ENCODE peak calls at places on chromosomes 11 and 22, in four cellular contexts. Q, R, A and V are unnamed samples.
A peak's percentile ranks its signal among the peaks of the same experiment; 100 is the strongest.

GRCh38 chr11:115624065-115624464 is 119.8 kb upstream of the CADM1 start:
- DNase-seq in Q (no peak), R (no peak), A (no peak), V (no peak)

GRCh38 chr11:118109231-118109630 is 22.5 kb upstream of the SMIM35 start:
- DNase-seq in Q (no peak), R (no peak), A (no peak), V (no peak)

GRCh38 chr22:43553451-43554258 is 141.8 kb downstream of the MPPED1 start:
- DNase-seq in Q (no peak), R (no peak), A (no peak), V (peak; percentile 33)

GRCh38 chr11:110376711-110377324 is 52.9 kb upstream of the FDX1 start:
- DNase-seq in Q (peak; percentile 22), R (peak; percentile 52), A (peak; percentile 67), V (no peak)

GRCh38 chr11:118625976-118626375 is 18.6 kb downstream of the PHLDB1 start:
- DNase-seq in Q (no peak), R (peak; percentile 51), A (peak; percentile 83), V (no peak)

GRCh38 chr11:94639901-94640721 is 72.9 kb downstream of the PIWIL4 start:
- DNase-seq in Q (no peak), R (peak; percentile 65), A (no peak), V (no peak)

GRCh38 chr11:65851811-65852507 is 6.0 kb downstream of the CFL1 start:
- DNase-seq in Q (no peak), R (no peak), A (peak; percentile 27), V (no peak)

GRCh38 chr11:92393218-92393617 is 168.6 kb downstream of the FAT3 start:
- DNase-seq in Q (no peak), R (no peak), A (peak; percentile 22), V (no peak)

GRCh38 chr11:117186431-117186761 is 7.9 kb downstream of the SIDT2 start:
- DNase-seq in Q (no peak), R (no peak), A (no peak), V (no peak)

GRCh38 chr11:126815111-126815510 is 185.5 kb downstream of the KIRREL3 start:
- DNase-seq in Q (no peak), R (no peak), A (no peak), V (no peak)

GRCh38 chr22:37967147-37967546 is 13.6 kb downstream of the POLR2F start:
- DNase-seq in Q (no peak), R (no peak), A (no peak), V (no peak)

GRCh38 chr11:114201219-114201618 is 95.0 kb upstream of the NNMT start:
- DNase-seq in Q (no peak), R (no peak), A (no peak), V (no peak)

GRCh38 chr11:70727899-70728620 is 329.7 kb downstream of the CTTN start:
- DNase-seq in Q (no peak), R (no peak), A (no peak), V (no peak)
- TF ChIP-seq TEAD4 in Q (no peak), R (no peak), A (no peak), V (no peak)

DNA sequence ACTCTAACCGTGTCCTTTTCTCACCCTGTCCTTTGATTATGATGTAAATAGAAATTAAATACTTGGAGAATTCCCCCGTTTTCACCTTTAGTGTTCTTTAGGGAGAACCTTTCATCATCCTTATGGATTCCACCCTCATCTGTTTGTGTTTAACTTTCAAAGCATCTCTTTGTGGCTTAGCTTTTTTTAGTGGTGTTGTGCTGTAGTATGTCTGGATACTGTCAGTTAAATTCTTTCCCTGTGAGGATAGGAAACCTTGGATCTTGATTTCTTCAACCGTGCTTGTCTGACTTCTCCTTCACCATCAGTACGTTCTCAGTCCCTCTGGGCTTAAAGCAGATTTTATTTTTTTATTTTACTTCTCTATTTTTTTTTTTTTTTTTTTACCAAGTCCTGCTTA is 48.6 kb downstream of the PPP6R3 start:
- DNase-seq in Q (no peak), R (no peak), A (peak; percentile 24), V (no peak)
- TF ChIP-seq TEAD4 in Q (no peak), R (no peak), A (no peak), V (no peak)

GRCh38 chr11:62269654-62270278 is at the start of gene SCGB2A2:
- DNase-seq in Q (no peak), R (peak; percentile 28), A (no peak), V (no peak)
- TF ChIP-seq TEAD4 in Q (no peak), R (no peak), A (no peak), V (no peak)

GRCh38 chr22:24514241-24515024 is 19.3 kb downstream of the UPB1 start:
- DNase-seq in Q (no peak), R (no peak), A (no peak), V (no peak)

GRCh38 chr22:24513706-24514240 is 18.6 kb downstream of the UPB1 start:
- DNase-seq in Q (no peak), R (no peak), A (no peak), V (no peak)

GRCh38 chr22:24517446-24517845 is 22.3 kb downstream of the UPB1 start:
- DNase-seq in Q (no peak), R (no peak), A (no peak), V (no peak)

GRCh38 chr22:24516301-24516737 is 21.2 kb downstream of the UPB1 start:
- DNase-seq in Q (no peak), R (no peak), A (no peak), V (no peak)

GRCh38 chr22:24515025-24515338 is 19.9 kb downstream of the UPB1 start:
- DNase-seq in Q (no peak), R (no peak), A (no peak), V (no peak)
- TF ChIP-seq TEAD4 in Q (no peak), R (no peak), A (no peak), V (no peak)

DNA sequence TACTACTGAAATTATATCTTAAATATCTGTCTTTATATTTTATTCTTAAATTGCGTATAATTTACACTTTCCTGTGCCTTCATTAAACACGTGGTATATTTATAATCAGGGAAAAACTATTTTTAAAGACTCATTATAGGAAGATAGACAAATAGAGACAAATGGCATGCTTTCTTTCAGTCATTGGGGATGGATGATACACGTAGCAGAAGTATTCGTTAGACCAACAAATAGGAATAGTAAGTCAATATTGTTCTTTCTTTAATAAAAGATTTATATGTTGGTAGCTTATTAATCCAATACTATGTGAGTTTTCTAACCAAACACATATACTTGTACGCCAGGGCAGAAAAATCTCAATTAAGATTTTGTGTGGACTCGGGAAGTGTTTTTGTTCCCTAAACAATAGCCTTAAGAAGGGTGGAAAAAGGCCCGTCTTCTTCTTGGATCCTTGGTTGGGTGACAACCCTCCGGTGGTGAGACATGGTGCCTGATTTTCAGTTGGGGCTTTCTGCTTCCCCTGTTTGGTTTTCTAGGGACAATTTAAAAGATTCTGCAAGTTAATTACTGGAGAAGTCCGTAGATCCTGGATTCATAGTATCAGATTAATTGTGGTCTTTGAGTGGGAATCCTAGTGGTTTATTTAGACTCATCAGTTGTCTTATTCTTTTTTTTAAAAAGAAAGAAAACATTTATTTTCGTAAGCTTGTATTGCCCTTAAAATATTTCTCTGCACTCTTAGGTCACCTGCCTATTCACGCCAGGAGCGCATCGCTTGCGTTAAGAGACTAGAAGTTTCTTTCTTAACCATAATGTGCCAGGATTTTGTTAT is 83.5 kb upstream of the WNT7B start:
- DNase-seq in Q (peak; percentile 3), R (no peak), A (no peak), V (no peak)
- TF ChIP-seq TEAD4 in Q (no peak), R (no peak), A (no peak), V (no peak)

GRCh38 chr22:48081281-48081680 is 1318.8 kb downstream of the TBC1D22A start:
- DNase-seq in Q (no peak), R (no peak), A (no peak), V (no peak)

GRCh38 chr22:48084041-48084748 is 1321.7 kb downstream of the TBC1D22A start:
- DNase-seq in Q (no peak), R (no peak), A (no peak), V (no peak)

GRCh38 chr22:48082284-48082683 is 1319.8 kb downstream of the TBC1D22A start:
- DNase-seq in Q (no peak), R (no peak), A (no peak), V (no peak)

GRCh38 chr22:48084749-48085090 is 1322.3 kb downstream of the TBC1D22A start:
- DNase-seq in Q (no peak), R (no peak), A (no peak), V (no peak)

DNA sequence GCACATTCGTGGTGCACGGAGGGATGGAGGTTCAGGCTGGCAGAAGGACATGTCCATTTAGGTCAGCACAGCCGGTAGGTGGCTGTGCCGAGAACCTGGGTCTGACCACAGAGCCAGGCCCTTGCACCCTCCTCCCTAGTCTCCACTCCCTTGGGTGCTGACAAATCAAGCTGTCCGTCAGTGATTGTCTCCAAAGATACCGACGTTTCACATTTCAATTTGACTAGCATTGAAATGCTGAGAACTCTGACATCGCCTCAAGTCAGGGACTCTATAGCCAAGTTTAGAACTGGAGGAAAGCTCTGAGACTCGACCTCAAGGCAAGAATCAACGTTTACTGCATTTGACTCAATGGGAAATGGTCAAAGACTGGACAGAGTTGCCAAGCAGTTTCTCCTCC is 1321.1 kb downstream of the TBC1D22A start:
- DNase-seq in Q (no peak), R (no peak), A (no peak), V (no peak)
- TF ChIP-seq TEAD4 in Q (no peak), R (no peak), A (no peak), V (no peak)

DNA sequence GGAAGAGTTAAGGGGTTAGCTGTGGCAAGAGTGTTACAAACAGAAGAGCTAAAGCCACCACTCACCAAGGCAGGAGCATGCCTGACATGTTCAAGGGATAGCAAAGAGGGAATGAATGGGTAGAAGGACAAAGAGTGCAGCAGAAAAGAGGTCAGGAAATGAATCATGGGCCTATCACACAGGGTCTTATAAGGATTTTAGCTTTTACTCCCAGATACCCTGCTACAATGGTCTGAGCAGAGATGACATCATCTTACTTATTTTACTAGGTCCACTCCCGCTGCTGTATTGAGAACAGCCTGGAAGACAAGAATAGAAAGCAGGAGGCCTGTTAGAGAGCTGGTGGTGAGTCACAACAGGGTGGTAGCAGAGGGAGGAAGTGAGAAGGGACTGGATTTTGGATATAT is 9.8 kb downstream of the TRAF6 start:
- DNase-seq in Q (no peak), R (no peak), A (no peak), V (no peak)
- TF ChIP-seq TEAD4 in Q (no peak), R (no peak), A (no peak), V (no peak)

GRCh38 chr22:21985214-21985613 is 2.6 kb upstream of the TOP3B start:
- DNase-seq in Q (no peak), R (no peak), A (no peak), V (no peak)

GRCh38 chr22:21981874-21982273 is 713 bp downstream of the TOP3B start:
- DNase-seq in Q (no peak), R (no peak), A (no peak), V (no peak)

GRCh38 chr22:21980547-21980946 is 2.0 kb downstream of the TOP3B start:
- DNase-seq in Q (no peak), R (no peak), A (no peak), V (no peak)

GRCh38 chr22:21982338-21982965 is at the start of gene TOP3B:
- DNase-seq in Q (peak; percentile 79), R (peak; percentile 99), A (peak; percentile 92), V (peak; percentile 88)

GRCh38 chr22:21984793-21985192 is 2.2 kb upstream of the TOP3B start:
- DNase-seq in Q (peak; percentile 78), R (peak; percentile 81), A (no peak), V (peak; percentile 78)
- TF ChIP-seq TEAD4 in Q (no peak), R (no peak), A (no peak), V (no peak)

DNA sequence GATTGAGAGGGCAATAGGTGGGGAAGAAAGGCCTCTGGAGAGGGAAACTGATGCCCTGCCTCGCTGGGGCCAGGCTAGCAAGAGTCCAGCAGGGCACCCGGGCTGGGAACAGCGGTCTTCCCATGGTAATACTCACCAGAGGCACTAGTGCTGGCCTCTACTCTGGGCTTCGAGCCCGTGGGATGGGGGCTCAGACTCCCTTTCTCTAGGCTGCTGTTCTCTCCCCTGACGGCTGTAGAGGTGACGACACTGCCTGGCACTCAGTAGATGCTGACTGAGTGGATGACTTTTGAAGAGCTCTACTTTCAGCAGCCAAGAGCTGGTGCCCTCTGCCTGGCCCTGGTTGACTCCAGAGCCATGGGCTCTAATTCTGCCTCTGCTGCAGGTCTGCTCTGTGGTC is 818 bp upstream of the C1QTNF4 start:
- DNase-seq in Q (no peak), R (no peak), A (no peak), V (no peak)
- TF ChIP-seq TEAD4 in Q (no peak), R (no peak), A (no peak), V (no peak)